ENCODE peak calls at places on chromosomes 16 and 17, in four cellular contexts. L, K, Q and T are unnamed samples.

GRCh38 chr17:16932611-16933010 is 39.3 kb downstream of the TNFRSF13B start:
- DNase-seq in L (no peak), K (no peak), Q (no peak), T (no peak)

GRCh38 chr16:56614549-56614991 is 6.2 kb downstream of the MT2A start:
- DNase-seq in L (no peak), K (no peak), Q (peak; percentile 67), T (no peak)

GRCh38 chr17:29107933-29108805 is 65.2 kb downstream of the PIPOX start:
- DNase-seq in L (no peak), K (no peak), Q (no peak), T (no peak)

GRCh38 chr17:30235386-30236296 is at the start of gene SLC6A4:
- DNase-seq in L (peak; percentile 21), K (no peak), Q (peak; percentile 45), T (no peak)

GRCh38 chr17:60443713-60444112 is 21.4 kb downstream of the CHCT1 start:
- DNase-seq in L (no peak), K (no peak), Q (no peak), T (no peak)

GRCh38 chr16:80580109-80580832 is 39.5 kb downstream of the DYNLRB2 start:
- DNase-seq in L (no peak), K (no peak), Q (peak; percentile 35), T (no peak)

GRCh38 chr17:81494984-81495383 is 17.6 kb downstream of the ACTG1 start:
- DNase-seq in L (no peak), K (no peak), Q (no peak), T (no peak)

GRCh38 chr17:49557204-49558024 is 18.3 kb upstream of the NXPH3 start:
- DNase-seq in L (peak; percentile 71), K (no peak), Q (peak; percentile 74), T (no peak)

GRCh38 chr16:75229172-75230031 is 10.6 kb downstream of the CTRB1 start:
- DNase-seq in L (no peak), K (no peak), Q (no peak), T (no peak)

DNA sequence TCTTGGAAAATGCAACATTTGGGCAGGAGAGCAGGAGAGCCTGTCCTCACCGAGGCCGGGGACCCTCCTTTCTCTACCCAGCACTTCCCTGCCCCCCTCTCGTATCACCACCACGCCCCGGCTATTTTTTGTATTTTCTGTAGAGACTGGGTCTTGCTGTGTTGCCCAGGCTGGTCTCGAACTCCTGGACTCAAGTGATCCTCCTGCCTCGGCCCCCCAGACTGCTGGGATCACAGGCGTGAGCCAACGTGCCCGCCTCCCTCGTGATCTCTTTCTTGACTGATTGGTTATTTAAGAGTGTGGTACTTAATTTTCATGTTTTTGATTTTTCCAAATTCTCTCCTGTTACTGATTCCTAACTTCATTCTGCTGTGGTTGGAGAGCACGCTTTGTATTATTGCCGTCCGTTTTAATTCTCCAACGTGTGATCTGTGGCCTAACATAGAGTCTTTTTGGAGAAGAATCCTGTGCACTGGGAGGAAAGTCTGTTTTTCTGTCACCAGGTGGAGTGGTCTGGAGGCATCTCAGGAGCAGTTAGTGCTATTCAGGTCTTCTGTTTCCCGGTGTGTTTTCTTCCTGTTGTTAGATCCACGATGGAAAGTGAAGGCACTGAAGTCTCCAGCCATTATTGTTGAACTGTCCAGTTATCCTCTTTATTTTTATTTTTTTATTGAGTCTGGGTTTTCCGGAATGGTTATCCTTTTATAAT is 40.4 kb downstream of the ZNF778 start:
- DNase-seq in L (no peak), K (no peak), Q (no peak), T (no peak)
- TF ChIP-seq CTCF in L (no peak), K (no peak), Q (no peak), T (no peak)

GRCh38 chr17:2371183-2372130 is 29.4 kb downstream of the MNT start:
- DNase-seq in L (no peak), K (no peak), Q (no peak), T (no peak)

GRCh38 chr17:2370211-2370589 is 30.7 kb downstream of the MNT start:
- DNase-seq in L (no peak), K (no peak), Q (no peak), T (no peak)

GRCh38 chr17:2369039-2369438 is 31.7 kb downstream of the SGSM2 start:
- DNase-seq in L (peak; percentile 56), K (no peak), Q (no peak), T (no peak)

GRCh38 chr17:2368383-2368782 is 31.1 kb downstream of the SGSM2 start:
- DNase-seq in L (no peak), K (no peak), Q (no peak), T (no peak)

GRCh38 chr17:2369551-2370210 is 31.2 kb downstream of the MNT start:
- DNase-seq in L (peak; percentile 43), K (no peak), Q (peak; percentile 42), T (no peak)
- TF ChIP-seq CTCF in L (no peak), K (no peak), Q (no peak), T (no peak)

DNA sequence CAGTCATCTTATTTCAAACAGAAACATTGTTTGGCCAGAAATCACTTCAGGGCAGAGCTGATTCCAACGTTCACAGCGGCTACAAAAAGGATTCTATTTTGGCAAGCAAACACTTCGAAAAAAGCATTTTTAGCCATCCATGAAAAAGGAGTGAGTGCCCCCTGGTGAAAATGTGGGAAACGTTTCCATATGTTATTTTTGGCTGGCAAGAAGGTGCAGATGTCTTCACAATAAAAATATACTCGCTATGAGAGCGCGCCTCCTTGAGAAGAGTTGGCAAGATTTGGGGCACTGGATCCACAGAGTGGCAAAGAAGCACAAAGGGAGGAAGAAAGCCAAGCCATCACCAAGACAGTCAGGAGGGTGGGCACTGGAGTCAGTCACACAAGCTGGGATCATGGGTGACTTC is 191.1 kb downstream of the CHD9NB start:
- DNase-seq in L (peak; percentile 2), K (no peak), Q (peak; percentile 1), T (no peak)
- TF ChIP-seq CTCF in L (no peak), K (no peak), Q (no peak), T (peak; percentile 53)

DNA sequence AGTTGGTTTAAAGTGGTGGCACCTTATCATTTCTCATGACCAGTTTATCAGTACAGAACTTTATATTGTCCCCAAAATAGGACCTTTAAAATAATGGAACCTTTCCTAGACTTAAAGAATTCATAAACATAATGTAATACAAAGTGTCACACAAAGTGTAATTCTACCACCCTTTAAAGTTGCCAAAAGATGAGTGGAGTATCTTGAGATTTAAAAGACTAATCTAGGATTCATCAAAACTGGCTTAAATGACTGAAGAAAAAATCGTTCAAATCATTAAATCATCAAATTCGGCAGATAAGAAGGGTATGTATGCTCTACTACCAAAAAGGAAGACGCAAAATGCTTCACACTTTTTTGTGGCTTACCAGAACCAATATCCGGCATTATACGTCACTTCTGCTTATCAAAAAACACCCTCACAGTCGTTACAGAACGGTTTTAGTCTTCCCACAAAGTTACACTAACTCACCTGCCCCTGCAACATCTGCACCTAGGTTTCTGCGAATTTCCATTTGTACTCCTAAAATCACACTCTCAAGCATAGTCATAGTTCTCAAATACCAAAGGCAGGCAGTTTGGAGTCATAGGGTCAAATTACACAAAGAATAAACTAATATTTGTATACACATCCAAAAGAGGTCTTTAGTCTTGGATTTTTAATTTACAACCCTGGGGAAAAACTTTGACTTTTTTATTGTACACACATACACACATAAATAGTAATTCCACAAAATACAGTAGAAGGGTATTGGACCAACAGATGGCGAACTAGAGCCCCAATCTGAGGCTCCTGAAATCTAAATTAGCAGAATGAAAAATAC is 1.4 kb upstream of the KANSL1 start:
- DNase-seq in L (peak; percentile 63), K (no peak), Q (peak; percentile 74), T (no peak)
- TF ChIP-seq CTCF in L (peak; percentile 72), K (no peak), Q (peak; percentile 46), T (peak; percentile 68)

GRCh38 chr17:41690497-41690896 is 1.8 kb downstream of the EIF1 start:
- DNase-seq in L (no peak), K (no peak), Q (no peak), T (no peak)

GRCh38 chr17:41688641-41689496 is at the start of gene EIF1:
- DNase-seq in L (peak; percentile 100), K (peak; percentile 100), Q (peak; percentile 100), T (peak; percentile 100)

GRCh38 chr17:41689497-41690299 is 1.0 kb downstream of the EIF1 start:
- DNase-seq in L (peak; percentile 78), K (peak; percentile 68), Q (peak; percentile 76), T (no peak)

GRCh38 chr17:41691031-41691777 is 2.5 kb downstream of the EIF1 start:
- DNase-seq in L (peak; percentile 16), K (no peak), Q (no peak), T (no peak)

GRCh38 chr17:41687828-41688640 is 651 bp upstream of the EIF1 start:
- DNase-seq in L (peak; percentile 53), K (peak; percentile 66), Q (peak; percentile 64), T (no peak)
- TF ChIP-seq CTCF in L (no peak), K (no peak), Q (peak; percentile 10), T (peak; percentile 47)

GRCh38 chr17:4806420-4806769 is 557 bp upstream of the PLD2 start:
- DNase-seq in L (no peak), K (no peak), Q (no peak), T (no peak)

GRCh38 chr17:4810696-4811289 is 3.8 kb downstream of the PLD2 start:
- DNase-seq in L (no peak), K (no peak), Q (no peak), T (no peak)

GRCh38 chr17:4806770-4807533 is at the start of gene PLD2:
- DNase-seq in L (peak; percentile 80), K (peak; percentile 76), Q (peak; percentile 93), T (peak; percentile 91)

GRCh38 chr17:4807534-4808377 is 804 bp downstream of the PLD2 start:
- DNase-seq in L (no peak), K (no peak), Q (peak; percentile 34), T (no peak)

GRCh38 chr17:4808378-4808767 is 1.4 kb downstream of the PLD2 start:
- DNase-seq in L (peak; percentile 63), K (no peak), Q (peak; percentile 30), T (no peak)
- TF ChIP-seq CTCF in L (no peak), K (no peak), Q (no peak), T (no peak)

DNA sequence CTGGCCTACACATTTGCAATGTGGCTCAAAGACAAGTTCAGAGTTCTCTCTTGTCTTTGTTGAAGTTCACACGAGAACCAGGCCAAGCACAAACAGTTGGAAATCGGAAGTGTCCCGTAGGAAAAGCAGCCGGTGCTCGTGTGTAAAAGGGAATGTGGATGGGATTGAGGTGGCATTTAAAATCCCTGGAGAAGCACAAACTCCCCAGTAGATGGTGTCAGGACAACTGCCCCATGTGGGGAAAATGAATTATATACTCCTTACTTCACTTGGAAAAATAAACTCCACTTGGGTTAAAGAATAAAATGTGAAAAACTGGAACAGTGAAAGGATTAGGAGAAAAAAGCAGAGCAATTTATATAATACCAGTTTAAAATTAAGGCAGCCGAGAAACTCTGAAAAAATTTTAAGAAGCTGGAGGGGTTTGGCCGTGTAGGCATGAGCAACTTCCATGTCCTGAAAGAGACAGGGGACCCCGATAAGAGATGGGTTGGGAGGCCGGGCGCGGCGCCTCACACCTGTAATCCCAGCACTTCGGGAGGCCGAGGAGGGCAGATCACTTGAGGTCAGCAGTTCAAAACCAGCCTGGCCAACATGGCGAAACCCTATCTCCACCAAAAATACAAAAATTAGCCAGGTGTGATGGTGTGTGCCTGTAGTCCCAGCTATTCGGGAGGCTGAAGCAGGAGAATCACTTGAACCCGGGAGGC is 28.1 kb downstream of the CBFA2T3 start:
- DNase-seq in L (no peak), K (no peak), Q (peak; percentile 45), T (no peak)
- TF ChIP-seq CTCF in L (no peak), K (no peak), Q (no peak), T (peak; percentile 12)